ENCODE peak calls at places on chromosomes 16 and 17, in five cellular contexts. F, G, J, Q and C are unnamed samples.
A peak's percentile ranks its signal among the peaks of the same experiment; 100 is the strongest.

GRCh38 chr17:35162755-35163154 is 15.1 kb downstream of the UNC45B start:
- DNase-seq in F (no peak), G (no peak), J (no peak), Q (no peak), C (no peak)

GRCh38 chr16:87608400-87608985 is 6.2 kb downstream of the JPH3 start:
- DNase-seq in F (no peak), G (peak; percentile 80), J (peak; percentile 33), Q (peak; percentile 24), C (no peak)

GRCh38 chr17:47180337-47180736 is 8.8 kb downstream of the CDC27 start:
- DNase-seq in F (no peak), G (no peak), J (no peak), Q (no peak), C (no peak)

GRCh38 chr16:11794991-11795886 is 1.8 kb downstream of the ZC3H7A start:
- DNase-seq in F (no peak), G (no peak), J (no peak), Q (no peak), C (no peak)

GRCh38 chr17:12537436-12537835 is 128.3 kb upstream of the MYOCD start:
- DNase-seq in F (no peak), G (no peak), J (no peak), Q (no peak), C (no peak)

GRCh38 chr16:67881557-67882220 is 3.0 kb upstream of the NRN1L start:
- DNase-seq in F (no peak), G (no peak), J (no peak), Q (no peak), C (no peak)

GRCh38 chr17:75701288-75701687 is 20.0 kb upstream of the ITGB4 start:
- DNase-seq in F (no peak), G (no peak), J (no peak), Q (no peak), C (no peak)

GRCh38 chr17:73693016-73693545 is 48.8 kb upstream of the SDK2 start:
- DNase-seq in F (no peak), G (no peak), J (no peak), Q (no peak), C (no peak)

GRCh38 chr16:11034005-11034404 is 89.6 kb downstream of the CLEC16A start:
- DNase-seq in F (no peak), G (no peak), J (no peak), Q (no peak), C (no peak)

GRCh38 chr16:50879873-50880695 is 138.2 kb downstream of the CYLD start:
- DNase-seq in F (peak; percentile 90), G (peak; percentile 36), J (no peak), Q (no peak), C (peak; percentile 79)

GRCh38 chr16:89642574-89642973 is 14.9 kb downstream of the CHMP1A start:
- DNase-seq in F (no peak), G (no peak), J (no peak), Q (no peak), C (no peak)

GRCh38 chr17:82449136-82449882 is 1.2 kb downstream of the CYBC1 start:
- DNase-seq in F (peak; percentile 16), G (no peak), J (peak; percentile 73), Q (peak; percentile 87), C (no peak)

GRCh38 chr16:5523794-5524193 is 426.2 kb upstream of the EEF2KMT start:
- DNase-seq in F (no peak), G (no peak), J (no peak), Q (no peak), C (no peak)

GRCh38 chr16:67278773-67279295 is 498 bp upstream of the PLEKHG4 start:
- DNase-seq in F (no peak), G (no peak), J (peak; percentile 27), Q (peak; percentile 75), C (peak; percentile 21)

GRCh38 chr16:49834496-49835009 is 21.4 kb downstream of the ZNF423 start:
- DNase-seq in F (no peak), G (no peak), J (no peak), Q (no peak), C (no peak)

GRCh38 chr16:49604602-49605001 is 231.0 kb downstream of the C16orf78 start:
- DNase-seq in F (no peak), G (no peak), J (no peak), Q (no peak), C (no peak)

GRCh38 chr16:80586476-80586875 is 45.7 kb downstream of the DYNLRB2 start:
- DNase-seq in F (no peak), G (no peak), J (no peak), Q (no peak), C (no peak)

GRCh38 chr17:50279181-50279526 is 4.9 kb downstream of the TMEM92 start:
- DNase-seq in F (no peak), G (no peak), J (no peak), Q (no peak), C (no peak)

GRCh38 chr17:57084361-57084801 is 665 bp upstream of the AKAP1 start:
- DNase-seq in F (no peak), G (no peak), J (no peak), Q (no peak), C (no peak)

GRCh38 chr17:63790057-63790456 is 16.1 kb downstream of the DDX42 start:
- DNase-seq in F (no peak), G (no peak), J (no peak), Q (no peak), C (no peak)

GRCh38 chr17:29722411-29723198 is 99.9 kb upstream of the CORO6 start:
- DNase-seq in F (no peak), G (no peak), J (peak; percentile 60), Q (no peak), C (no peak)

GRCh38 chr17:50100921-50101345 is 5.8 kb downstream of the PDK2 start:
- DNase-seq in F (no peak), G (no peak), J (no peak), Q (no peak), C (no peak)

GRCh38 chr16:85839681-85840240 is 40.3 kb downstream of the COX4I1 start:
- DNase-seq in F (no peak), G (no peak), J (no peak), Q (no peak), C (no peak)

GRCh38 chr17:73657473-73658116 is 13.3 kb upstream of the SDK2 start:
- DNase-seq in F (no peak), G (peak; percentile 63), J (no peak), Q (no peak), C (peak; percentile 63)

GRCh38 chr17:15502315-15503112 is 35.1 kb upstream of the CDRT4 start:
- DNase-seq in F (peak; percentile 33), G (peak; percentile 84), J (peak; percentile 54), Q (peak; percentile 80), C (no peak)

GRCh38 chr16:73054732-73055481 is 7.0 kb upstream of the ZFHX3 start:
- DNase-seq in F (peak; percentile 60), G (no peak), J (no peak), Q (no peak), C (no peak)

GRCh38 chr17:76887809-76888208 is 19.6 kb downstream of the MGAT5B start:
- DNase-seq in F (no peak), G (no peak), J (no peak), Q (no peak), C (no peak)

GRCh38 chr17:36947922-36948716 is 635 bp upstream of the AATF start:
- DNase-seq in F (no peak), G (no peak), J (no peak), Q (no peak), C (peak; percentile 44)

GRCh38 chr16:85881436-85881835 is 17.5 kb upstream of the IRF8 start:
- DNase-seq in F (no peak), G (no peak), J (no peak), Q (no peak), C (no peak)

GRCh38 chr16:86078121-86078600 is 179.2 kb downstream of the IRF8 start:
- DNase-seq in F (no peak), G (no peak), J (no peak), Q (no peak), C (no peak)

GRCh38 chr17:69945698-69946185 is 129.3 kb upstream of the KCNJ16 start:
- DNase-seq in F (no peak), G (no peak), J (no peak), Q (no peak), C (no peak)

GRCh38 chr17:1908699-1909309 is 79.0 kb downstream of the RPA1 start:
- DNase-seq in F (peak; percentile 61), G (peak; percentile 65), J (no peak), Q (peak; percentile 49), C (peak; percentile 44)

GRCh38 chr16:68754117-68754792 is 17.2 kb downstream of the CDH1 start:
- DNase-seq in F (no peak), G (no peak), J (no peak), Q (no peak), C (no peak)

GRCh38 chr16:70602831-70603230 is 43.5 kb upstream of the IL34 start:
- DNase-seq in F (no peak), G (no peak), J (no peak), Q (no peak), C (no peak)

GRCh38 chr17:82684207-82684903 is 14.1 kb downstream of the RAB40B start:
- DNase-seq in F (no peak), G (no peak), J (no peak), Q (no peak), C (no peak)